ENCODE peak calls at places on chromosome 17, in nine cellular contexts. C, Y, K, F, N, O, P, J and Q are unnamed samples.

GRCh38 chr17:81519284-81520020 is 6.9 kb upstream of the ACTG1 start:
- DNase-seq in Y (peak), J (peak), P (no peak), K (no peak), O (no peak), N (no peak), C (peak), F (no peak), Q (no peak)

GRCh38 chr17:77445030-77445907 is 304.5 kb downstream of the SEC14L1 start:
- DNase-seq in O (no peak), K (no peak), C (peak), P (peak), J (peak), F (no peak), Y (peak), N (no peak), Q (peak)

GRCh38 chr17:17497065-17497844 is 1.1 kb upstream of the RASD1 start:
- DNase-seq in K (no peak), J (no peak), O (no peak), N (no peak), F (no peak), Y (no peak), P (no peak), C (no peak), Q (no peak)

GRCh38 chr17:78534492-78535284 is 42.5 kb downstream of the DNAH17 start:
- DNase-seq in O (no peak), J (no peak), N (no peak), Y (no peak), F (no peak), K (no peak), C (no peak), P (no peak), Q (no peak)

GRCh38 chr17:63407741-63408330 is 38.3 kb downstream of the CYB561 start:
- DNase-seq in C (no peak), O (no peak), Y (no peak), K (no peak), J (no peak), F (no peak), P (no peak), N (no peak), Q (no peak)

GRCh38 chr17:68346448-68346847 is 55.2 kb downstream of the ARSG start:
- DNase-seq in J (peak), F (no peak), N (no peak), P (no peak), Y (peak), K (no peak), C (peak), O (no peak), Q (peak)

GRCh38 chr17:5500247-5500803 is 14.0 kb downstream of the MIS12 start:
- DNase-seq in Y (peak), P (peak), K (no peak), O (no peak), C (no peak), J (no peak), F (no peak), N (peak), Q (no peak)

GRCh38 chr17:50993544-50993943 is 127.1 kb downstream of the SPAG9 start:
- DNase-seq in N (no peak), C (no peak), F (no peak), O (no peak), K (no peak), P (no peak), Y (no peak), J (no peak), Q (no peak)

GRCh38 chr17:34579017-34579946 is at the start of gene TMEM132E:
- DNase-seq in Y (peak), F (no peak), N (peak), J (no peak), P (peak), K (no peak), O (no peak), C (peak), Q (no peak)

GRCh38 chr17:46136820-46137219 is 56.4 kb downstream of the KANSL1 start:
- DNase-seq in Y (no peak), C (no peak), K (no peak), O (no peak), N (no peak), J (no peak), P (no peak), F (no peak), Q (no peak)

GRCh38 chr17:38333635-38334295 is 10.0 kb downstream of the GPR179 start:
- DNase-seq in K (no peak), J (peak), C (peak), F (peak), Y (peak), P (no peak), O (peak), N (peak), Q (no peak)

GRCh38 chr17:48579738-48580543 is 1.8 kb upstream of the HOXB4 start:
- DNase-seq in Y (no peak), P (peak), J (no peak), K (no peak), O (no peak), N (peak), C (no peak), F (no peak), Q (no peak)

GRCh38 chr17:37220609-37220953 is 155.2 kb upstream of the C17orf78 start:
- DNase-seq in F (peak), Y (peak), N (peak), P (peak), J (no peak), C (no peak), K (no peak), O (peak), Q (no peak)

GRCh38 chr17:78759203-78759968 is 22.7 kb downstream of the CYTH1 start:
- DNase-seq in F (no peak), K (no peak), O (no peak), J (peak), C (no peak), P (peak), N (peak), Y (peak), Q (no peak)

GRCh38 chr17:5877948-5878347 is 192.2 kb upstream of the WSCD1 start:
- DNase-seq in K (no peak), N (no peak), P (no peak), C (no peak), Y (no peak), J (no peak), O (no peak), F (no peak), Q (no peak)

GRCh38 chr17:1762906-1763829 is 1.3 kb downstream of the SERPINF1 start:
- DNase-seq in P (peak), N (no peak), F (no peak), Y (no peak), O (no peak), J (no peak), K (no peak), C (no peak), Q (no peak)

GRCh38 chr17:7323731-7324437 is 5.3 kb downstream of the NEURL4 start:
- DNase-seq in O (no peak), N (peak), Y (peak), K (no peak), P (peak), J (peak), F (no peak), C (peak), Q (no peak)

GRCh38 chr17:80389011-80389995 is 25.7 kb upstream of the ENDOV start:
- DNase-seq in Y (no peak), P (peak), J (no peak), F (no peak), N (peak), O (no peak), K (no peak), C (no peak), Q (no peak)